ENCODE peak calls at places on chromosome 5, in ten cellular contexts. R is A549, M is tibial nerve, A is stomach, D is adrenal gland, F is breast epithelium, H is Peyer's patch, K is GM12891, S is esophagus squamous epithelium, X is thyroid gland. C is an unnamed sample.

GRCh38 chr5:173452098-173452497 is 123.9 kb upstream of the STC2 start:
- DNase-seq in R (peak), M (no peak), A (no peak), D (peak), F (peak), H (no peak), K (no peak), S (no peak), X (no peak), C (no peak)

GRCh38 chr5:53167836-53168235 is 58.3 kb upstream of the MOCS2 start:
- DNase-seq in R (no peak), M (peak), A (peak), D (peak), F (peak), H (peak), K (no peak), S (no peak), X (peak), C (no peak)

GRCh38 chr5:42557689-42558088 is 134.4 kb downstream of the GHR start:
- DNase-seq in R (no peak), M (no peak), A (no peak), D (no peak), F (no peak), H (no peak), K (no peak), S (no peak), X (no peak), C (no peak)

GRCh38 chr5:159156839-159157238 is 52.5 kb downstream of the RNF145 start:
- DNase-seq in R (peak), M (no peak), A (no peak), D (peak), F (no peak), H (peak), K (peak), S (no peak), X (peak), C (no peak)

GRCh38 chr5:97735209-97735608 is 552.2 kb upstream of the RIOK2 start:
- DNase-seq in R (no peak), M (no peak), A (no peak), D (no peak), F (no peak), H (no peak), K (no peak), S (no peak), X (no peak), C (peak)

GRCh38 chr5:4348919-4349318 is 753.3 kb downstream of the IRX1 start:
- DNase-seq in R (no peak), M (no peak), A (no peak), D (no peak), F (no peak), H (no peak), K (no peak), S (no peak), X (no peak), C (no peak)

GRCh38 chr5:39021413-39021812 is 52.8 kb downstream of the RICTOR start:
- DNase-seq in R (peak), M (no peak), A (no peak), D (no peak), F (no peak), H (no peak), K (no peak), S (no peak), X (no peak), C (no peak)

GRCh38 chr5:149452665-149453617 is 73.8 kb upstream of the IL17B start:
- DNase-seq in R (peak), M (no peak), A (no peak), D (no peak), F (peak), H (no peak), K (no peak), S (no peak), X (no peak), C (peak)

GRCh38 chr5:9423611-9424010 is 122.3 kb downstream of the SEMA5A start:
- DNase-seq in R (no peak), M (no peak), A (no peak), D (no peak), F (no peak), H (no peak), K (no peak), S (no peak), X (no peak), C (no peak)

GRCh38 chr5:171630047-171630669 is 155.5 kb upstream of the SMIM23 start:
- DNase-seq in R (peak), M (peak), A (peak), D (peak), F (no peak), H (no peak), K (no peak), S (no peak), X (peak), C (no peak)

GRCh38 chr5:150700298-150700599 is 613 bp downstream of the RBM22 start:
- DNase-seq in R (peak), M (no peak), A (no peak), D (no peak), F (no peak), H (no peak), K (no peak), S (no peak), X (no peak), C (no peak)

GRCh38 chr5:74993743-74994142 is 58.6 kb downstream of the GCNT4 start:
- DNase-seq in R (no peak), M (no peak), A (peak), D (no peak), F (no peak), H (no peak), K (no peak), S (no peak), X (no peak), C (no peak)

GRCh38 chr5:126695081-126695480 is 81.9 kb upstream of the LMNB1 start:
- DNase-seq in R (no peak), M (no peak), A (no peak), D (no peak), F (no peak), H (no peak), K (no peak), S (no peak), X (no peak), C (no peak)

GRCh38 chr5:159620853-159621540 is 290.7 kb upstream of the IL12B start:
- DNase-seq in R (no peak), M (no peak), A (no peak), D (no peak), F (no peak), H (no peak), K (no peak), S (no peak), X (no peak), C (no peak)

GRCh38 chr5:149500922-149501582 is 50.2 kb downstream of the CSNK1A1 start:
- DNase-seq in R (no peak), M (no peak), A (no peak), D (no peak), F (no peak), H (no peak), K (no peak), S (no peak), X (no peak), C (no peak)

GRCh38 chr5:84382363-84383295 is 2.1 kb downstream of the EDIL3 start:
- DNase-seq in R (peak), M (no peak), A (no peak), D (peak), F (peak), H (peak), K (no peak), S (no peak), X (peak), C (peak)

GRCh38 chr5:73312146-73312871 is 136.3 kb downstream of the FOXD1 start:
- DNase-seq in R (peak), M (no peak), A (no peak), D (no peak), F (no peak), H (peak), K (no peak), S (no peak), X (no peak), C (no peak)

GRCh38 chr5:151158287-151158661 is 695 bp upstream of the ANXA6 start:
- DNase-seq in R (no peak), M (no peak), A (no peak), D (peak), F (no peak), H (no peak), K (no peak), S (no peak), X (peak), C (no peak)

GRCh38 chr5:82334856-82335255 is 56.7 kb upstream of the RPS23 start:
- DNase-seq in R (no peak), M (no peak), A (no peak), D (no peak), F (no peak), H (no peak), K (no peak), S (no peak), X (no peak), C (no peak)

GRCh38 chr5:109409844-109410388 is at the start of gene PJA2:
- DNase-seq in R (peak), M (peak), A (peak), D (peak), F (peak), H (peak), K (peak), S (peak), X (peak), C (peak)

GRCh38 chr5:109409061-109409843 is 522 bp downstream of the PJA2 start:
- DNase-seq in R (peak), M (peak), A (peak), D (peak), F (peak), H (peak), K (peak), S (peak), X (peak), C (peak)

GRCh38 chr5:109411627-109412026 is 1.9 kb upstream of the PJA2 start:
- DNase-seq in R (peak), M (no peak), A (no peak), D (no peak), F (no peak), H (no peak), K (no peak), S (no peak), X (no peak), C (peak)

GRCh38 chr5:109411175-109411514 is 1.4 kb upstream of the PJA2 start:
- DNase-seq in R (no peak), M (no peak), A (no peak), D (no peak), F (no peak), H (no peak), K (no peak), S (no peak), X (no peak), C (no peak)

DNA sequence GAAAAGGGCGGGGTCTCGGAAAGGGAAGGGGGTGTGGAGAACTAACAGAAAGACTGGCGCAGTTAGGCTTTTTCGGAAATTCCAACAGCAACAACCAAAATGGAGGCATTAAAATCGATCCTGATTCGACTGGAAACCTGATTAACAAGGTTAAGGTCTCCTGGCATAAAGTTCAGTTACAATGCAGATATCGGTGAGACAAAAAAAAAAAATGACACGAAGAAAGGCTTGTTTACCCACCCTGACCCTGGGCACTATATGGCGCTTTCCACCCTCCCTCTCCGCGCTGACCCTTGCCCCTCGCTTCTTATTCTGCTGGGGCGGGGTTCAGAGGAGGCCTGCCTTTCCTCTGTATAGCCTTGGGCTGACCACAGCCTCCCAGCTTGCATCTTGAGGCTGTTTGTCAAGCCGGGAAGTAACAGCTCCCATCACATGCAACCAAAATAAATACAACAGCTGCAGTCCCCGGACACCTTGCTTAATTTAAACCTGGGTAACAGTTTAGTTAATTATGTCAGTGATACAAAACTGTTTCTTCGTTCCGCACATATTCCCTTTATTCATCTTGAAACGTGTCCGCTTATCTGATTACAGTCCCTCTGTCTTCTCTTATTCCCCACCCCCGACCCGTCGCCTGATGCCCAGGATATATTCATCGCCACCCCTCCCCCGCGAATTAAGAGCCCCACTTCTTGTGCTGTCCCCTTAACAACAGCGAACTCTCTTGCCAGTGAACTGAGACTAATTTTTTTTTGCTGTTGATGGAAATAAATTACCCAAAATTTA is 808 bp upstream of the PJA2 start:
- DNase-seq in R (peak), M (peak), A (peak), D (peak), F (peak), H (peak), K (no peak), S (peak), X (peak), C (peak)
- TF ChIP-seq POLR2A in R (peak), M (peak), A (no peak), D (peak), F (peak), H (no peak), K (peak), S (peak), X (no peak), C (no peak)

DNA sequence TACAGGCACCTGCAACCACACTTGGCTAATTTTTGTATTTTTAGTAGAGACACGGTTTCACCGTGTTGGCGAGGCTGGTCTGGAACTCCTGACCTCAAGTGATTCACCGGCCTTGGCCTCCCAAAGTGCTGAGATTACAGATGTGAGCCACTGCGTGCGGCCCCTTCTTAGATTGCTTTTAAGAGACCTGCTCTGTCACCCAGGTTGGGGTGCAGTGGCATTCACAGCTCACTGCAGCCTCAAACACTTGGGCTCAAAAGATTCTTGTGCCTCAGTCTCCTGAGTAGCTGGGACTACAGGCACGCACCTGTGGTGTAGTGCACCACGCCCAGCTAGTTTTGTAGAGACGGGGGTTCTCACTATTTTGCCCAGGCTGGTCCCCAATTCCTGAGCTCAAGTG is 11.0 kb downstream of the HSPA9 start:
- DNase-seq in R (no peak), M (no peak), A (no peak), D (no peak), F (no peak), H (no peak), K (no peak), S (no peak), X (no peak), C (no peak)
- TF ChIP-seq POLR2A in R (no peak), M (no peak), A (no peak), D (no peak), F (no peak), H (no peak), K (no peak), S (no peak), X (no peak), C (no peak)

GRCh38 chr5:67003906-67004729 is 192.5 kb downstream of the CD180 start:
- DNase-seq in R (peak), M (peak), A (peak), D (peak), F (peak), H (peak), K (no peak), S (peak), X (peak), C (peak)

GRCh38 chr5:67003373-67003905 is 193.2 kb downstream of the CD180 start:
- DNase-seq in R (no peak), M (no peak), A (no peak), D (no peak), F (no peak), H (no peak), K (no peak), S (no peak), X (no peak), C (no peak)

GRCh38 chr5:67006152-67006848 is 190.3 kb downstream of the CD180 start:
- DNase-seq in R (no peak), M (no peak), A (no peak), D (no peak), F (no peak), H (no peak), K (no peak), S (no peak), X (no peak), C (no peak)

GRCh38 chr5:67002832-67003231 is 193.8 kb downstream of the CD180 start:
- DNase-seq in R (no peak), M (no peak), A (no peak), D (peak), F (no peak), H (no peak), K (no peak), S (no peak), X (peak), C (no peak)

GRCh38 chr5:67004730-67005350 is 191.8 kb downstream of the CD180 start:
- DNase-seq in R (no peak), M (no peak), A (no peak), D (no peak), F (no peak), H (no peak), K (no peak), S (no peak), X (peak), C (no peak)
- TF ChIP-seq POLR2A in R (no peak), M (no peak), A (no peak), D (no peak), F (no peak), H (no peak), K (no peak), S (peak), X (no peak), C (no peak)

GRCh38 chr5:137888875-137889759 is at the start of gene PKD2L2:
- DNase-seq in R (peak), M (peak), A (peak), D (peak), F (peak), H (peak), K (peak), S (peak), X (peak), C (peak)
- TF ChIP-seq POLR2A in R (peak), M (peak), A (no peak), D (peak), F (peak), H (peak), K (peak), S (peak), X (no peak), C (peak)

DNA sequence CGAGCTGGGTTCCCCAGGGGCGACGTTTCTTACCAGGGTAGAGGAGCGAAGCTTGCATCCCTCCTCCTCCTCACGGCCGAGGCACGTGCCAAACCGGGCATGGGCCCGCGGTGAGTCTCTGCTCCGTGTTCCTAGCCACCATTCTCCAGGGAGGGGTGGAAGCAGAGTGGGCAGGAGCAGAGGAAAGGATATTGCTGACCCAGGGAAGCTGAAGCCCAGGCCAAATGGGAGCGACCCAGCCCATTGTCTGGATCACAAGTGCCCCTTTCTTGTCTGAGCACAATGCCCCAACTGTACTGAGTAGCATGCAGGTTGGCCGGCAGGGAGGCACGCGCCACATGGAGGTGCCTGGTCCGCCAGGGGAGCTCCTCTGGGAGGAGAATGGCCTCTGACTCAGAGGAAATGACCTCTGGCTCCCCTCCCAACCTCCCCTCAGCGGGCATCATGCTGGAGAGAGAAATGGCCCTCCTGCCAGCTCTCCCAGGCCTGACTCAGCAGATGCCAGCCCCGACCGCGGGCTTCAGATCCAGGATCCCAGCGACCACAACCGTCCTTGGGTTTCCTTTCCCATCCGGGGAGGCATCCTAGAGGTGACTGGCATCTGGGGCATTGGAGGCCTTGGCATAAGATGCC is 1.1 kb downstream of the PRR7 start:
- DNase-seq in R (peak), M (no peak), A (peak), D (peak), F (peak), H (peak), K (no peak), S (no peak), X (peak), C (peak)
- TF ChIP-seq POLR2A in R (peak), M (no peak), A (no peak), D (peak), F (no peak), H (no peak), K (no peak), S (no peak), X (no peak), C (peak)

GRCh38 chr5:132258102-132259060 is 885 bp downstream of the PDLIM4 start:
- DNase-seq in R (no peak), M (no peak), A (no peak), D (peak), F (peak), H (peak), K (peak), S (no peak), X (no peak), C (no peak)

GRCh38 chr5:132261881-132262845 is 4.7 kb downstream of the PDLIM4 start:
- DNase-seq in R (no peak), M (no peak), A (no peak), D (peak), F (peak), H (peak), K (no peak), S (no peak), X (no peak), C (no peak)

GRCh38 chr5:132259061-132259851 is 1.8 kb downstream of the PDLIM4 start:
- DNase-seq in R (no peak), M (peak), A (peak), D (peak), F (peak), H (peak), K (no peak), S (no peak), X (peak), C (no peak)

GRCh38 chr5:132260714-132261615 is 3.5 kb downstream of the PDLIM4 start:
- DNase-seq in R (no peak), M (peak), A (peak), D (peak), F (peak), H (peak), K (no peak), S (no peak), X (peak), C (no peak)

DNA sequence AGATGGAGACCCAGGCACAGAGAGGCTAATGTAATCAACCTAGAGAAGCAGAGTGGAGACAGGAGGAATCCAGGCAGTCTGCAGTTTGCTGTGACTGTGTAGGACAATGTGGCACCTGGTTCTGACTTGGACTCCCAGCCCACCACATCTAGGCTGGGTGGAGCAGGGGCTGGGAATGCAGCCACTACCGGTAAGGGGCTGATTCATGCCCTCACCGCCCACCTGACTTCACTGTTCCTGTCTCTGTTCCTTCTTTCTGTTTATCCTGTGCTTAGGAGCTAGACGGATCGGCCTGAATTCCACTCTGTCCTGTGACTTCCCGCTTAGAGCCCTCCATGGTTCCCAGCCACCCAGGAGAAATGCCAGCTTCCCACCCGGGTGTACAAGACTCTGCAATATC is 2.6 kb downstream of the PDLIM4 start:
- DNase-seq in R (no peak), M (no peak), A (no peak), D (peak), F (peak), H (peak), K (no peak), S (no peak), X (peak), C (no peak)
- TF ChIP-seq POLR2A in R (no peak), M (no peak), A (no peak), D (no peak), F (no peak), H (no peak), K (no peak), S (no peak), X (no peak), C (no peak)

DNA sequence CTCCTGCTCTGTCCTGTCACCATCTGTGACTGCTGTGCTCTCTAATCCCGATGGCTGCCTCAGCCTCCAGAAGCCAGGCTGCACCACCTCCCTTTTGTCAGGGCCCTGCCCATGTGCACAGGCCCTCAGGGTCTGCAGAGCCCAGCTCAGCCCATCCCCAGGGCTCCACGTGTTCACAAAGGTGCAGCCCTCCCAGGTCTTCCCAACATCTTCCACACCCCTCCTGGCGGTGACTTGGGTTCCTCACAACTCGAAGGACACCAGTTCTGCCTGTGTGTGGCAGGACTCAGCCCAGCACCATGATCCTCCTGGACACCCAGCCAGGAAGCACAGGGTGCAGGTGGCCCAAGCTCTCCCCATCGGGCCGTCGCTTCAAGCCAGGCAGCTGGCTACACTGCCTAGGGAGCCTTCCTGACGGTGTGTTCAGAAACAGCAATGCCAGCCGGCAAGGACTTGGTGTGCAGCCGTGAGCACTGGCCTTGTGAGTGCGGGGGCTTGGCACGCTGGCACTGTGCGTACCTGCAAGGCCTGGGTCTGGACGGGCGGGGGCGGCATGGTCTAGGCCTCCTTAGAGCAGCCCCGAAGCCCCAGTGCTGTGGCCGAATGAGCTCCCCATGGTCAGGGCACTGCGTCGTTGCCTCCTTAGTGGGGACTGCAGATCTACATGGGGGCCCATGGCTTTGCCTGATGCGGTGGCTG is 96.1 kb downstream of the MRPL36 start:
- DNase-seq in R (no peak), M (no peak), A (no peak), D (no peak), F (peak), H (no peak), K (no peak), S (no peak), X (no peak), C (no peak)
- TF ChIP-seq POLR2A in R (no peak), M (no peak), A (no peak), D (no peak), F (no peak), H (no peak), K (no peak), S (no peak), X (no peak), C (no peak)